ENCODE peak calls at places on chromosome 13, in ten cellular contexts. K is stimulated activated CD4-positive, alpha-beta T cell treated with anti-CD3 and anti-CD28 coated beads, Interleukin-15, amount 100 ng/mL, for 1 hour; U is AML-193; S is right atrium auricular region; X is NCI-H2029; M is C1 segment of cervical spinal cord; I is AG09319; Y is KBM-7; D is suprapubic skin; W is heart right ventricle. H is an unnamed sample.

GRCh38 chr13:113759525-113760137 is 605 bp downstream of the TMEM255B start:
- DNase-seq in U (no peak), X (no peak), I (no peak), W (peak), M (no peak), Y (no peak), K (no peak), D (no peak), S (no peak), H (peak)

GRCh38 chr13:36601186-36601585 is 72.6 kb upstream of the SERTM1 start:
- DNase-seq in D (no peak), I (no peak), W (no peak), U (no peak), S (no peak), M (no peak), X (no peak), Y (no peak), K (no peak), H (no peak)

GRCh38 chr13:49419292-49419691 is 24.6 kb downstream of the CAB39L start:
- DNase-seq in D (no peak), U (no peak), K (no peak), I (no peak), M (no peak), S (no peak), Y (no peak), X (no peak), W (no peak), H (no peak)

GRCh38 chr13:79483302-79483701 is 2.3 kb downstream of the NDFIP2 start:
- DNase-seq in U (no peak), M (no peak), Y (no peak), X (no peak), W (no peak), K (no peak), I (no peak), D (no peak), S (no peak), H (no peak)

GRCh38 chr13:72875233-72875632 is 93.3 kb downstream of the PIBF1 start:
- DNase-seq in U (no peak), Y (no peak), S (no peak), K (no peak), M (no peak), I (no peak), D (no peak), W (no peak), X (no peak), H (no peak)

GRCh38 chr13:98798849-98799645 is 46.6 kb upstream of the SLC15A1 start:
- DNase-seq in S (no peak), X (no peak), K (no peak), W (no peak), U (no peak), Y (no peak), I (peak), D (no peak), M (no peak), H (no peak)

GRCh38 chr13:46666727-46667456 is 113.9 kb downstream of the LRCH1 start:
- DNase-seq in I (no peak), M (no peak), Y (no peak), K (no peak), U (no peak), D (no peak), S (no peak), W (peak), X (no peak), H (no peak)

GRCh38 chr13:101231751-101232428 is 184.4 kb downstream of the NALCN start:
- DNase-seq in W (no peak), M (peak), X (no peak), K (no peak), I (no peak), D (no peak), U (no peak), S (no peak), Y (no peak), H (no peak)

GRCh38 chr13:113627136-113627535 is 30.9 kb downstream of the ATP4B start:
- DNase-seq in W (peak), K (no peak), D (peak), M (no peak), Y (no peak), X (no peak), I (no peak), U (no peak), S (no peak), H (no peak)

GRCh38 chr13:109744512-109745051 is 41.8 kb downstream of the IRS2 start:
- DNase-seq in I (peak), W (no peak), K (no peak), D (no peak), U (no peak), M (peak), X (peak), S (peak), Y (no peak), H (no peak)

GRCh38 chr13:75135325-75135825 is 346.6 kb downstream of the TBC1D4 start:
- DNase-seq in X (no peak), S (no peak), W (no peak), K (no peak), D (no peak), U (no peak), M (no peak), I (peak), Y (no peak), H (no peak)

GRCh38 chr13:92390217-92390616 is 836.4 kb upstream of the GPC6 start:
- DNase-seq in S (no peak), U (no peak), Y (peak), K (no peak), X (peak), W (no peak), D (no peak), M (no peak), I (no peak), H (no peak)

GRCh38 chr13:35917252-35917941 is 213.8 kb downstream of the DCLK1 start:
- DNase-seq in U (no peak), Y (no peak), W (no peak), K (no peak), S (no peak), I (no peak), X (no peak), D (no peak), M (no peak), H (peak)

GRCh38 chr13:35475960-35476943 is at the start of gene MAB21L1:
- DNase-seq in D (peak), W (peak), Y (peak), K (no peak), M (peak), X (peak), I (peak), U (no peak), S (no peak), H (no peak)

GRCh38 chr13:101424381-101425155 is 8.3 kb upstream of the NALCN start:
- DNase-seq in U (no peak), S (no peak), D (no peak), K (no peak), W (no peak), X (no peak), Y (no peak), M (peak), I (no peak), H (no peak)

GRCh38 chr13:27280009-27280646 is 9.5 kb downstream of the RASL11A start:
- DNase-seq in K (no peak), I (no peak), W (no peak), X (no peak), U (no peak), M (no peak), D (no peak), S (no peak), Y (peak), H (no peak)